ENCODE peak calls at places on chromosomes 5 and 9, in five cellular contexts. One of them, this sample, is unnamed. For H3K4me1, the result is how much of the 10 kb centered on the place peaks cover.

GRCh38 chr9:74887041-74887980 is at the start of gene TRPM6:
- DNase-seq in cardiac muscle cell: peak
- DNase-seq in SJCRH30: peak
- DNase-seq in mammary epithelial cell: peak
- DNase-seq in heart right ventricle: peak
- DNase-seq in this sample: peak

GRCh38 chr5:97383996-97384395 is 200.9 kb upstream of the RIOK2 start:
- DNase-seq in mammary epithelial cell: peak
- DNase-seq in heart right ventricle: no peak
- DNase-seq in cardiac muscle cell: peak
- DNase-seq in SJCRH30: no peak
- DNase-seq in this sample: peak

GRCh38 chr5:165029471-165029870 is 1524.1 kb downstream of the MAT2B start:
- DNase-seq in mammary epithelial cell: no peak
- DNase-seq in heart right ventricle: no peak
- DNase-seq in SJCRH30: peak
- DNase-seq in cardiac muscle cell: no peak
- DNase-seq in this sample: no peak

GRCh38 chr5:30937070-30937469 is 256.4 kb upstream of the CDH6 start:
- DNase-seq in cardiac muscle cell: no peak
- DNase-seq in mammary epithelial cell: no peak
- DNase-seq in SJCRH30: no peak
- DNase-seq in heart right ventricle: no peak
- DNase-seq in this sample: no peak

GRCh38 chr9:7783635-7784063 is 15.9 kb downstream of the DMAC1 start:
- DNase-seq in SJCRH30: no peak
- DNase-seq in cardiac muscle cell: no peak
- DNase-seq in mammary epithelial cell: no peak
- DNase-seq in heart right ventricle: no peak
- DNase-seq in this sample: no peak

GRCh38 chr5:67960939-67961338 is 254.6 kb upstream of the PIK3R1 start:
- DNase-seq in SJCRH30: peak
- DNase-seq in mammary epithelial cell: peak
- DNase-seq in cardiac muscle cell: no peak
- DNase-seq in heart right ventricle: no peak
- DNase-seq in this sample: no peak

GRCh38 chr5:77140350-77140749 is 53.3 kb upstream of the ZBED3 start:
- DNase-seq in SJCRH30: no peak
- DNase-seq in mammary epithelial cell: no peak
- DNase-seq in cardiac muscle cell: no peak
- DNase-seq in heart right ventricle: no peak
- DNase-seq in this sample: no peak

GRCh38 chr5:112528928-112529327 is 109.9 kb upstream of the EPB41L4A start:
- DNase-seq in cardiac muscle cell: no peak
- DNase-seq in SJCRH30: no peak
- DNase-seq in mammary epithelial cell: no peak
- DNase-seq in heart right ventricle: no peak
- DNase-seq in this sample: no peak

GRCh38 chr9:120014751-120015235 is 565.2 kb downstream of the CDK5RAP2 start:
- DNase-seq in cardiac muscle cell: no peak
- DNase-seq in mammary epithelial cell: no peak
- DNase-seq in SJCRH30: no peak
- DNase-seq in heart right ventricle: no peak
- DNase-seq in this sample: no peak

GRCh38 chr5:91381774-91382492 is 1.2 kb downstream of the ARRDC3 start:
- DNase-seq in mammary epithelial cell: peak
- DNase-seq in SJCRH30: peak
- DNase-seq in heart right ventricle: peak
- DNase-seq in cardiac muscle cell: peak
- DNase-seq in this sample: peak

GRCh38 chr9:72349240-72349639 is 15.8 kb downstream of the ZFAND5 start:
- DNase-seq in mammary epithelial cell: no peak
- DNase-seq in heart right ventricle: no peak
- DNase-seq in cardiac muscle cell: no peak
- DNase-seq in SJCRH30: no peak
- DNase-seq in this sample: no peak

GRCh38 chr5:45372629-45373028 is 323.6 kb downstream of the HCN1 start:
- DNase-seq in heart right ventricle: no peak
- DNase-seq in SJCRH30: no peak
- DNase-seq in cardiac muscle cell: no peak
- DNase-seq in mammary epithelial cell: no peak
- DNase-seq in this sample: no peak

GRCh38 chr9:124852121-124852828 is 985 bp upstream of the WDR38 start:
- DNase-seq in cardiac muscle cell: no peak
- DNase-seq in mammary epithelial cell: no peak
- DNase-seq in SJCRH30: no peak
- DNase-seq in heart right ventricle: peak
- DNase-seq in this sample: no peak

GRCh38 chr9:72443855-72444254 is 77.6 kb upstream of the TMC1 start:
- DNase-seq in heart right ventricle: no peak
- DNase-seq in cardiac muscle cell: no peak
- DNase-seq in SJCRH30: no peak
- DNase-seq in mammary epithelial cell: peak
- DNase-seq in this sample: peak

GRCh38 chr5:9437741-9438240 is 108.1 kb downstream of the SEMA5A start:
- DNase-seq in mammary epithelial cell: peak
- DNase-seq in cardiac muscle cell: peak
- DNase-seq in heart right ventricle: no peak
- DNase-seq in SJCRH30: no peak
- DNase-seq in this sample: peak

GRCh38 chr5:124696898-124697297 is 49.5 kb downstream of the ZNF608 start:
- DNase-seq in mammary epithelial cell: no peak
- DNase-seq in SJCRH30: no peak
- DNase-seq in heart right ventricle: no peak
- DNase-seq in cardiac muscle cell: no peak
- DNase-seq in this sample: no peak

GRCh38 chr5:179217356-179217755 is 127.9 kb downstream of the ADAMTS2 start:
- DNase-seq in mammary epithelial cell: no peak
- DNase-seq in cardiac muscle cell: no peak
- DNase-seq in heart right ventricle: no peak
- DNase-seq in SJCRH30: no peak
- DNase-seq in this sample: no peak

GRCh38 chr5:59893436-59894227 is at the start of gene PDE4D:
- DNase-seq in mammary epithelial cell: peak
- DNase-seq in SJCRH30: peak
- DNase-seq in cardiac muscle cell: peak
- DNase-seq in heart right ventricle: peak
- DNase-seq in this sample: peak

DNA sequence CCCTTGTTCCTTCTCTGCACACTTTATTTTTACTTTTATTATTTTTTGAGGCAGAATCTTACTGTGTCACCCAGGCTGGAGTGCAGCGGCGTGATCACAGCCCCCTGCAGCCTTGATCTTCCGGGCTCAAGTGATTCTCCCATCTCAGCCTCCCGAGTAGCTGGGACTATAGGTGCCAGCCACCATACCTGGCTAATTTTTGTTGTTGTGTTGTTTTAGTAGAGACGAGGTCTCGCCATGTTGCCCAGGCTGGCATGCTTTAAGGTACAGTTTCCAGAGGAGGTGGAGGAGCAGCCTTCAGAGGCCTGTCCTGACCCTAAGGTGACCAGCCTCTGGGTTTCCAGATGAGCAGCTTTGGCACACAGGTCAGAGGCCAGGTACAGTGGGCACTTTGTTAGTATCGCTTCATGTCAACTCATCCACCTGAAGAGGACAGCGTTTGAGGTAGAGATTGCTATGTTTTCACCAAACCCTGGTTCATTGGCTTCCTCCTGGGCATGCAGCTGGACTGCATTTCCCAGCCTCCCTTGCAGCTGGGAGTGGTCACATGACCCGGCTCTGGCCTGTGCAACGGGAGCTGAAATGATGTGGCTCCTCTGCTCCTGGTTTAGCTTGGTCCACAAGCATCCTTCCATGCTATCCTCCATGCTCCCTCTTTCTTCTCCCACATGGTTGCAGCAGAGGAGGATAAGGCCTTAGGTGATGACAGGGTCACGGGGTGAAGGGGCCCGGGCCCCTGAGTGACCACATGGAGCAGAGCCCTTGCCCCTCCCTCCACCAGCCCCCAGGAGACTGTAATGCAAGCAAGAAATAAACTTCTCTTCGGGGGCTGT is 139.3 kb upstream of the IER5L start:
- DNase-seq in cardiac muscle cell: peak
- DNase-seq in mammary epithelial cell: no peak
- DNase-seq in heart right ventricle: no peak
- DNase-seq in SJCRH30: no peak
- DNase-seq in this sample: peak
- H3K4me1 ChIP-seq in cardiac muscle cell: under half
- H3K4me1 ChIP-seq in mammary epithelial cell: under half
- H3K4me1 ChIP-seq in heart right ventricle: half or more
- H3K4me1 ChIP-seq in SJCRH30: under half
- H3K4me1 ChIP-seq in this sample: under half

GRCh38 chr5:135393229-135393628 is 5.8 kb downstream of the MACROH2A1 start:
- DNase-seq in cardiac muscle cell: no peak
- DNase-seq in SJCRH30: no peak
- DNase-seq in heart right ventricle: no peak
- DNase-seq in mammary epithelial cell: no peak
- DNase-seq in this sample: no peak
- H3K4me1 ChIP-seq in cardiac muscle cell: half or more
- H3K4me1 ChIP-seq in SJCRH30: under half
- H3K4me1 ChIP-seq in heart right ventricle: half or more
- H3K4me1 ChIP-seq in mammary epithelial cell: half or more
- H3K4me1 ChIP-seq in this sample: under half

GRCh38 chr5:177309351-177310191 is 2.1 kb downstream of the MXD3 start:
- DNase-seq in mammary epithelial cell: peak
- DNase-seq in heart right ventricle: peak
- DNase-seq in cardiac muscle cell: peak
- DNase-seq in SJCRH30: peak
- DNase-seq in this sample: peak
- H3K4me1 ChIP-seq in mammary epithelial cell: under half
- H3K4me1 ChIP-seq in heart right ventricle: half or more
- H3K4me1 ChIP-seq in cardiac muscle cell: under half
- H3K4me1 ChIP-seq in SJCRH30: under half
- H3K4me1 ChIP-seq in this sample: under half

DNA sequence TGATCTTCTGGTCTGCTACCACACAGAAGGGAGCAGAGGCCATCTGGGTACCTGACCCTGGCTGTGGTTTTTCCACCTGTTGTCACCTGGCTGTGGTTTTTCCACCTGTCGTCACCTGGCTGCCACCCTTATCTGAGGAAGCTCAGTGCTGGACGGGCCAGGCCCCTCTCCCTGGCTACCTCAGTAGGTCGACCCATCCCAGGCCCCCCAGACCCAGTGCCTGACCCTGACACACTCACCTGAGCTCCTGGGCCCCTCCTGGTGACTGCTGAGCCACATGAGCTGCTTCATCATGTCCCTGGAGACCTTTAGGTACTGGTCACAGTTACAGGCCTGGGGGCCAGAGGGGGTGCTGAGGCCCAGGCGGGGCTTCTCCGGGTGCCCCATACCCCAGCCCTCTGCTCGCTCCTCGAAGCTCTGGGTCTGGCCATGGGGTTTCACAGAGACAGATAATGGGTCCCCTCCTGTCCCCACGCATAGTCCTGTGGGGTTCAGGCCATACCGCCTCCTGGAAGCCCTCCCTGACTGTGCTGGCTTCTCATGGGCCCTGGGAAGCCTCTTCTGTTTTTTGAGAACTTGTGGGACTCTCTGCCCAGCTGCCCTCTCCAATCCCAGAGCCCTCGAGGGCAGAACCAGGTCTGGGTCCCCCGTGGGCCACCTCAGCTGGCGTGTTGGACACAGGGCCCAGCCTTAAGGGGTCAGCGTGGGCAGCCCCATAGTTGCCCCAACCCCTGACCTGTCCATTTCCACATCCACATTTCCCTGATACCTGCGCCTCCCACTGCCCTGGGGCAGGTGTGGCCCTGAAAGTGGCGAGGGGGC is 7.5 kb upstream of the NRARP start:
- DNase-seq in mammary epithelial cell: no peak
- DNase-seq in cardiac muscle cell: no peak
- DNase-seq in SJCRH30: no peak
- DNase-seq in heart right ventricle: no peak
- DNase-seq in this sample: no peak
- H3K4me1 ChIP-seq in mammary epithelial cell: under half
- H3K4me1 ChIP-seq in cardiac muscle cell: under half
- H3K4me1 ChIP-seq in SJCRH30: under half
- H3K4me1 ChIP-seq in heart right ventricle: under half
- H3K4me1 ChIP-seq in this sample: under half

DNA sequence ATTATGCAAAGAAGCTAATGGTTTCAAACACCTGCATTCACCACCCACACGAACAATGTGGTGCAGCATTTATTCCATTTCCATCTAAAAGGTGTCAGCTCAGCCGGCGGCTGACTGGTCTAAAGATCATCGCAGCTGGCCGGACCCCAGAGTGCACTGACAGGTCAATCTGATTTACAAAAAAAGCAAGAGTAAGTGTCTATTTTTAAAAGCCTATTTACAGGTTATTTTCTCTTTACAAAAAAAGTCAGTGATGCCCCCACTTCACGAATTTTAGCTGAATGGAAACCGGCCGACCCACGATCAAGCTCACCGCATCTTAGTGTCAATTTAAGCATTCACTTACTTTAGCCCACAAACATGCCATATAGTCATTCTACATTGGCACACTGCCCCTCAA is 58.3 kb downstream of the SEMA4D start:
- DNase-seq in cardiac muscle cell: no peak
- DNase-seq in mammary epithelial cell: no peak
- DNase-seq in heart right ventricle: no peak
- DNase-seq in SJCRH30: no peak
- DNase-seq in this sample: no peak
- H3K4me1 ChIP-seq in cardiac muscle cell: under half
- H3K4me1 ChIP-seq in mammary epithelial cell: under half
- H3K4me1 ChIP-seq in heart right ventricle: half or more
- H3K4me1 ChIP-seq in SJCRH30: under half
- H3K4me1 ChIP-seq in this sample: under half

DNA sequence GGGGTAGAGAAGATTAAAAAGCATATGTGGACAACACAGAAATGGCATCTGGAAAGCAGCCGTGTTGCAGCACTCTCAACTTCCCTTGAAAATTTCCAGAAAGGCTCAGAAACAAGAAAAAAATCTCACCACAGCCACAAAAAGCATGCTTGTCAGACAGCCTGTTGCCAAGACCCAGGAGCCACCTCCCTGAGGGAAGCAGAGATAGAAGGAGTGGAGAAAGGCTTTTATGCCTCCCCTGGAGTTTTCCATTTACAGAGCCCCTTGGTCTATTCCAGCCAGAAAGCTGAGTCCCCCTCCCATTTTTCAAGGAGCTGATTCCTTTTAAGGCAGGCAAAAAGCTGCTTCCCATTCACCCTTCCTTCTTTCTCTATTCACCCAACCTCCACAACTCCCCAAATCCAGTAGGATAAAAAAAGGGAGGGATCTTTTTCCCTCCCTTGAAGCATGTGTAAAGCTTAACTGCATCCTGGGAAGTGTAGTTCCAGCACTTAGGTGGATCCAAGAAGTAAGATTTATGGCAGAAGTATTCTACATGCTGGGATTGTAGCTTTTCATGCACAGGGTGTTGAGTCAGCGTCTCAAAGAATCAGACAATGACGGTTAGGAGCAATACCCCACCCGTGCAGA is 37.1 kb upstream of the PALM2AKAP2 start:
- DNase-seq in SJCRH30: no peak
- DNase-seq in cardiac muscle cell: peak
- DNase-seq in heart right ventricle: no peak
- DNase-seq in mammary epithelial cell: no peak
- DNase-seq in this sample: no peak
- H3K4me1 ChIP-seq in SJCRH30: under half
- H3K4me1 ChIP-seq in cardiac muscle cell: half or more
- H3K4me1 ChIP-seq in heart right ventricle: under half
- H3K4me1 ChIP-seq in mammary epithelial cell: under half
- H3K4me1 ChIP-seq in this sample: under half

GRCh38 chr5:132661231-132662003 is 3.4 kb downstream of the IL13 start:
- DNase-seq in heart right ventricle: no peak
- DNase-seq in mammary epithelial cell: no peak
- DNase-seq in cardiac muscle cell: no peak
- DNase-seq in SJCRH30: no peak
- DNase-seq in this sample: no peak
- H3K4me1 ChIP-seq in heart right ventricle: under half
- H3K4me1 ChIP-seq in mammary epithelial cell: under half
- H3K4me1 ChIP-seq in cardiac muscle cell: under half
- H3K4me1 ChIP-seq in SJCRH30: under half
- H3K4me1 ChIP-seq in this sample: under half